ENCODE peak calls at places on chromosomes 5 and 9, in six cellular contexts. One of them, this sample, is unnamed.

GRCh38 chr9:137294091-137294683 is 7.9 kb downstream of the NRARP start:
- DNase-seq in H1: peak
- DNase-seq in K562: peak
- DNase-seq in HepG2: peak
- DNase-seq in GM12878: no peak
- DNase-seq in HCT116: peak
- DNase-seq in this sample: no peak

GRCh38 chr5:21219255-21219654 is 1231.3 kb upstream of the CDH18 start:
- DNase-seq in HepG2: no peak
- DNase-seq in GM12878: no peak
- DNase-seq in HCT116: no peak
- DNase-seq in K562: no peak
- DNase-seq in H1: no peak
- DNase-seq in this sample: no peak

GRCh38 chr9:101246691-101247090 is 138.1 kb downstream of the BAAT start:
- DNase-seq in K562: no peak
- DNase-seq in HepG2: no peak
- DNase-seq in HCT116: no peak
- DNase-seq in H1: no peak
- DNase-seq in GM12878: no peak
- DNase-seq in this sample: no peak

GRCh38 chr9:72855890-72856523 is 96.8 kb downstream of the ALDH1A1 start:
- DNase-seq in HCT116: no peak
- DNase-seq in K562: no peak
- DNase-seq in H1: no peak
- DNase-seq in HepG2: no peak
- DNase-seq in GM12878: no peak
- DNase-seq in this sample: no peak

GRCh38 chr5:53291047-53291446 is 181.5 kb upstream of the MOCS2 start:
- DNase-seq in HepG2: no peak
- DNase-seq in H1: no peak
- DNase-seq in K562: no peak
- DNase-seq in GM12878: no peak
- DNase-seq in HCT116: no peak
- DNase-seq in this sample: no peak

GRCh38 chr9:121340676-121341392 is 29.2 kb downstream of the STOM start:
- DNase-seq in H1: no peak
- DNase-seq in HepG2: no peak
- DNase-seq in K562: no peak
- DNase-seq in GM12878: no peak
- DNase-seq in HCT116: no peak
- DNase-seq in this sample: no peak

GRCh38 chr9:124497441-124497840 is 9.8 kb downstream of the NR5A1 start:
- DNase-seq in K562: no peak
- DNase-seq in H1: no peak
- DNase-seq in GM12878: no peak
- DNase-seq in HepG2: no peak
- DNase-seq in HCT116: no peak
- DNase-seq in this sample: no peak

GRCh38 chr9:677461-678097 is 163.9 kb upstream of the DMRT1 start:
- DNase-seq in HepG2: peak
- DNase-seq in GM12878: no peak
- DNase-seq in K562: no peak
- DNase-seq in HCT116: no peak
- DNase-seq in H1: no peak
- DNase-seq in this sample: no peak

GRCh38 chr5:154110781-154111180 is 72.0 kb downstream of the MFAP3 start:
- DNase-seq in H1: no peak
- DNase-seq in K562: no peak
- DNase-seq in HCT116: no peak
- DNase-seq in GM12878: no peak
- DNase-seq in HepG2: no peak
- DNase-seq in this sample: no peak

GRCh38 chr5:161895510-161895909 is 47.6 kb downstream of the GABRA1 start:
- DNase-seq in GM12878: no peak
- DNase-seq in H1: no peak
- DNase-seq in HCT116: no peak
- DNase-seq in K562: no peak
- DNase-seq in HepG2: no peak
- DNase-seq in this sample: no peak

GRCh38 chr9:112421771-112422222 is 41.9 kb downstream of the HSDL2 start:
- DNase-seq in HepG2: no peak
- DNase-seq in GM12878: no peak
- DNase-seq in H1: no peak
- DNase-seq in HCT116: no peak
- DNase-seq in K562: peak
- DNase-seq in this sample: no peak

GRCh38 chr9:8660383-8660782 is 860.8 kb upstream of the DMAC1 start:
- DNase-seq in HCT116: no peak
- DNase-seq in K562: no peak
- DNase-seq in HepG2: no peak
- DNase-seq in GM12878: no peak
- DNase-seq in H1: no peak
- DNase-seq in this sample: no peak

GRCh38 chr5:85069659-85070640 is 685.3 kb upstream of the EDIL3 start:
- DNase-seq in K562: no peak
- DNase-seq in HepG2: no peak
- DNase-seq in HCT116: no peak
- DNase-seq in GM12878: no peak
- DNase-seq in H1: peak
- DNase-seq in this sample: no peak

GRCh38 chr5:157602505-157602904 is 26.9 kb upstream of the ADAM19 start:
- DNase-seq in HCT116: no peak
- DNase-seq in K562: no peak
- DNase-seq in H1: no peak
- DNase-seq in HepG2: no peak
- DNase-seq in GM12878: no peak
- DNase-seq in this sample: no peak

GRCh38 chr9:136847065-136847826 is 2.0 kb upstream of the PHPT1 start:
- DNase-seq in HCT116: peak
- DNase-seq in H1: peak
- DNase-seq in GM12878: no peak
- DNase-seq in K562: peak
- DNase-seq in HepG2: peak
- DNase-seq in this sample: peak

GRCh38 chr5:22908129-22908528 is 55.0 kb upstream of the CDH12 start:
- DNase-seq in H1: no peak
- DNase-seq in GM12878: no peak
- DNase-seq in HCT116: no peak
- DNase-seq in HepG2: no peak
- DNase-seq in K562: no peak
- DNase-seq in this sample: no peak

GRCh38 chr5:80150731-80151130 is 105.1 kb downstream of the SERINC5 start:
- DNase-seq in GM12878: no peak
- DNase-seq in HepG2: no peak
- DNase-seq in K562: no peak
- DNase-seq in H1: no peak
- DNase-seq in HCT116: no peak
- DNase-seq in this sample: no peak

GRCh38 chr5:139445325-139446170 is 6.2 kb upstream of the DNAJC18 start:
- DNase-seq in GM12878: no peak
- DNase-seq in K562: no peak
- DNase-seq in H1: no peak
- DNase-seq in HCT116: no peak
- DNase-seq in HepG2: no peak
- DNase-seq in this sample: no peak

GRCh38 chr5:170297589-170298462 is at the start of gene LCP2:
- DNase-seq in HepG2: no peak
- DNase-seq in HCT116: no peak
- DNase-seq in H1: no peak
- DNase-seq in GM12878: no peak
- DNase-seq in K562: no peak
- DNase-seq in this sample: no peak

DNA sequence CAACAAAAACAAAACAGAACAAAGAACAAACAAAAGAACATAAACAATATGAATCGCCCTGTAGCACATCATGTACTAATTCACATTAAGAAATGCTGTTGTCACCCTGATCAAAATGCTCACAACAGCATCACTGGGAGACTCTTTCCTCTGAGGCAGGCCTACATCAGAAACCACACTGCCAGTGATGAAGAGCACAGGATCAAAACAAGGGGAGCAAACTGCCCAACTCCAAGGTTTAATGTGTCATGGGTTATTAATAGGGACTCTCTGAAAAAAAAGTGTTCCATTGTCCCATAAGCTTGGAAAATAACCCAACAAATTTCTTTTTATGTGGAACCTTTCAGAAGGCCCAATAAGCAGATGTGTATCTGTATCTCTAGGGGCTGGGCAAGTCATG is 74.2 kb downstream of the PTPN3 start:
- DNase-seq in HepG2: no peak
- DNase-seq in GM12878: no peak
- DNase-seq in HCT116: no peak
- DNase-seq in H1: no peak
- DNase-seq in K562: no peak
- DNase-seq in this sample: no peak
- TF ChIP-seq ZNF274 in HepG2: no peak
- TF ChIP-seq ZNF274 in GM12878: no peak
- TF ChIP-seq ZNF274 in HCT116: no peak
- TF ChIP-seq ZNF274 in H1: no peak
- TF ChIP-seq ZNF274 in K562: no peak
- TF ChIP-seq ZNF274 in this sample: no peak

GRCh38 chr5:62587737-62588136 is 9.1 kb downstream of the LRRC70 start:
- DNase-seq in K562: no peak
- DNase-seq in GM12878: no peak
- DNase-seq in HepG2: peak
- DNase-seq in H1: no peak
- DNase-seq in HCT116: no peak
- DNase-seq in this sample: no peak
- TF ChIP-seq YY1 in K562: no peak
- TF ChIP-seq YY1 in GM12878: no peak
- TF ChIP-seq YY1 in HepG2: no peak
- TF ChIP-seq YY1 in H1: no peak
- TF ChIP-seq YY1 in HCT116: no peak
- TF ChIP-seq YY1 in this sample: no peak

GRCh38 chr5:5188377-5189020 is 48.4 kb downstream of the ADAMTS16 start:
- DNase-seq in GM12878: no peak
- DNase-seq in HepG2: no peak
- DNase-seq in HCT116: no peak
- DNase-seq in H1: no peak
- DNase-seq in K562: no peak
- DNase-seq in this sample: no peak
- H3K4me3 ChIP-seq in GM12878: no peak
- H3K4me3 ChIP-seq in HepG2: no peak
- H3K4me3 ChIP-seq in HCT116: no peak
- H3K4me3 ChIP-seq in H1: no peak
- H3K4me3 ChIP-seq in K562: no peak
- H3K4me3 ChIP-seq in this sample: no peak

GRCh38 chr5:14771195-14771594 is 100.4 kb downstream of the ANKH start:
- DNase-seq in H1: no peak
- DNase-seq in K562: no peak
- DNase-seq in GM12878: no peak
- DNase-seq in HCT116: no peak
- DNase-seq in HepG2: no peak
- DNase-seq in this sample: no peak

GRCh38 chr5:14776640-14777039 is 94.9 kb downstream of the ANKH start:
- DNase-seq in GM12878: no peak
- DNase-seq in H1: no peak
- DNase-seq in HCT116: no peak
- DNase-seq in HepG2: no peak
- DNase-seq in K562: no peak
- DNase-seq in this sample: no peak

GRCh38 chr5:14771972-14772371 is 99.6 kb downstream of the ANKH start:
- DNase-seq in K562: no peak
- DNase-seq in H1: no peak
- DNase-seq in HCT116: no peak
- DNase-seq in HepG2: no peak
- DNase-seq in GM12878: no peak
- DNase-seq in this sample: no peak

GRCh38 chr5:14775857-14776256 is 95.7 kb downstream of the ANKH start:
- DNase-seq in GM12878: no peak
- DNase-seq in HCT116: no peak
- DNase-seq in K562: no peak
- DNase-seq in HepG2: no peak
- DNase-seq in H1: no peak
- DNase-seq in this sample: no peak

GRCh38 chr5:14773588-14773987 is 98.0 kb downstream of the ANKH start:
- DNase-seq in HepG2: peak
- DNase-seq in K562: no peak
- DNase-seq in H1: no peak
- DNase-seq in HCT116: no peak
- DNase-seq in GM12878: no peak
- DNase-seq in this sample: no peak
- TF ChIP-seq ZNF274 in HepG2: no peak
- TF ChIP-seq ZNF274 in K562: no peak
- TF ChIP-seq ZNF274 in H1: no peak
- TF ChIP-seq ZNF274 in HCT116: no peak
- TF ChIP-seq ZNF274 in GM12878: no peak
- TF ChIP-seq ZNF274 in this sample: no peak

This sample was measured in NT2/D1.